ENCODE peak calls at places on chromosomes 16 and 17, in ten cellular contexts. One of them, this sample, is unnamed.

GRCh38 chr16:12203780-12204351 is 227.3 kb downstream of the SNX29 start:
- DNase-seq in CD8-positive, alpha-beta memory T cell: no peak
- DNase-seq in SK-N-SH: no peak
- DNase-seq in CD4-positive, alpha-beta T cell: no peak
- DNase-seq in fibroblast of lung: no peak
- DNase-seq in prostate gland: no peak
- DNase-seq in suprapubic skin: no peak
- DNase-seq in right lobe of liver: no peak
- DNase-seq in body of pancreas: no peak
- DNase-seq in PC-3: no peak
- DNase-seq in this sample: no peak

GRCh38 chr17:32498362-32498761 is 11.6 kb downstream of the CDK5R1 start:
- DNase-seq in right lobe of liver: no peak
- DNase-seq in CD8-positive, alpha-beta memory T cell: no peak
- DNase-seq in prostate gland: no peak
- DNase-seq in fibroblast of lung: no peak
- DNase-seq in PC-3: no peak
- DNase-seq in suprapubic skin: no peak
- DNase-seq in body of pancreas: no peak
- DNase-seq in SK-N-SH: no peak
- DNase-seq in CD4-positive, alpha-beta T cell: no peak
- DNase-seq in this sample: no peak

GRCh38 chr16:77711775-77712174 is 10.5 kb upstream of the NUDT7 start:
- DNase-seq in CD4-positive, alpha-beta T cell: no peak
- DNase-seq in fibroblast of lung: peak; percentile 46
- DNase-seq in body of pancreas: peak; percentile 13
- DNase-seq in PC-3: no peak
- DNase-seq in CD8-positive, alpha-beta memory T cell: no peak
- DNase-seq in prostate gland: no peak
- DNase-seq in suprapubic skin: no peak
- DNase-seq in SK-N-SH: no peak
- DNase-seq in right lobe of liver: peak; percentile 76
- DNase-seq in this sample: no peak

GRCh38 chr17:63276821-63277220 is 169.3 kb downstream of the CYB561 start:
- DNase-seq in suprapubic skin: no peak
- DNase-seq in body of pancreas: no peak
- DNase-seq in SK-N-SH: no peak
- DNase-seq in CD4-positive, alpha-beta T cell: no peak
- DNase-seq in PC-3: no peak
- DNase-seq in CD8-positive, alpha-beta memory T cell: no peak
- DNase-seq in prostate gland: no peak
- DNase-seq in fibroblast of lung: no peak
- DNase-seq in right lobe of liver: no peak
- DNase-seq in this sample: no peak

GRCh38 chr16:76956801-76957200 is 234.2 kb upstream of the MON1B start:
- DNase-seq in prostate gland: no peak
- DNase-seq in body of pancreas: no peak
- DNase-seq in SK-N-SH: no peak
- DNase-seq in CD8-positive, alpha-beta memory T cell: no peak
- DNase-seq in fibroblast of lung: peak; percentile 11
- DNase-seq in right lobe of liver: no peak
- DNase-seq in CD4-positive, alpha-beta T cell: no peak
- DNase-seq in PC-3: no peak
- DNase-seq in suprapubic skin: no peak
- DNase-seq in this sample: no peak

GRCh38 chr17:19020016-19020415 is 15.5 kb upstream of the FAM83G start:
- DNase-seq in prostate gland: no peak
- DNase-seq in CD8-positive, alpha-beta memory T cell: no peak
- DNase-seq in right lobe of liver: peak; percentile 7
- DNase-seq in suprapubic skin: no peak
- DNase-seq in PC-3: no peak
- DNase-seq in SK-N-SH: no peak
- DNase-seq in CD4-positive, alpha-beta T cell: no peak
- DNase-seq in body of pancreas: no peak
- DNase-seq in fibroblast of lung: no peak
- DNase-seq in this sample: peak; percentile 19

GRCh38 chr16:66137853-66138252 is 228.6 kb upstream of the CDH5 start:
- DNase-seq in CD4-positive, alpha-beta T cell: no peak
- DNase-seq in right lobe of liver: no peak
- DNase-seq in suprapubic skin: no peak
- DNase-seq in prostate gland: no peak
- DNase-seq in SK-N-SH: no peak
- DNase-seq in fibroblast of lung: no peak
- DNase-seq in body of pancreas: no peak
- DNase-seq in CD8-positive, alpha-beta memory T cell: no peak
- DNase-seq in PC-3: no peak
- DNase-seq in this sample: no peak

GRCh38 chr17:76734080-76734840 is 2.9 kb downstream of the SRSF2 start:
- DNase-seq in fibroblast of lung: peak; percentile 44
- DNase-seq in SK-N-SH: no peak
- DNase-seq in suprapubic skin: no peak
- DNase-seq in PC-3: no peak
- DNase-seq in body of pancreas: peak; percentile 19
- DNase-seq in right lobe of liver: no peak
- DNase-seq in prostate gland: no peak
- DNase-seq in CD4-positive, alpha-beta T cell: no peak
- DNase-seq in CD8-positive, alpha-beta memory T cell: no peak
- DNase-seq in this sample: no peak

GRCh38 chr17:42806249-42806648 is 7.6 kb downstream of the CNTD1 start:
- DNase-seq in CD4-positive, alpha-beta T cell: no peak
- DNase-seq in fibroblast of lung: no peak
- DNase-seq in body of pancreas: no peak
- DNase-seq in prostate gland: no peak
- DNase-seq in CD8-positive, alpha-beta memory T cell: no peak
- DNase-seq in SK-N-SH: no peak
- DNase-seq in PC-3: no peak
- DNase-seq in suprapubic skin: no peak
- DNase-seq in right lobe of liver: no peak
- DNase-seq in this sample: no peak

GRCh38 chr16:83817022-83817421 is 9.2 kb downstream of the HSBP1 start:
- DNase-seq in suprapubic skin: no peak
- DNase-seq in CD4-positive, alpha-beta T cell: no peak
- DNase-seq in right lobe of liver: no peak
- DNase-seq in SK-N-SH: no peak
- DNase-seq in fibroblast of lung: no peak
- DNase-seq in CD8-positive, alpha-beta memory T cell: no peak
- DNase-seq in PC-3: no peak
- DNase-seq in prostate gland: no peak
- DNase-seq in body of pancreas: no peak
- DNase-seq in this sample: no peak

DNA sequence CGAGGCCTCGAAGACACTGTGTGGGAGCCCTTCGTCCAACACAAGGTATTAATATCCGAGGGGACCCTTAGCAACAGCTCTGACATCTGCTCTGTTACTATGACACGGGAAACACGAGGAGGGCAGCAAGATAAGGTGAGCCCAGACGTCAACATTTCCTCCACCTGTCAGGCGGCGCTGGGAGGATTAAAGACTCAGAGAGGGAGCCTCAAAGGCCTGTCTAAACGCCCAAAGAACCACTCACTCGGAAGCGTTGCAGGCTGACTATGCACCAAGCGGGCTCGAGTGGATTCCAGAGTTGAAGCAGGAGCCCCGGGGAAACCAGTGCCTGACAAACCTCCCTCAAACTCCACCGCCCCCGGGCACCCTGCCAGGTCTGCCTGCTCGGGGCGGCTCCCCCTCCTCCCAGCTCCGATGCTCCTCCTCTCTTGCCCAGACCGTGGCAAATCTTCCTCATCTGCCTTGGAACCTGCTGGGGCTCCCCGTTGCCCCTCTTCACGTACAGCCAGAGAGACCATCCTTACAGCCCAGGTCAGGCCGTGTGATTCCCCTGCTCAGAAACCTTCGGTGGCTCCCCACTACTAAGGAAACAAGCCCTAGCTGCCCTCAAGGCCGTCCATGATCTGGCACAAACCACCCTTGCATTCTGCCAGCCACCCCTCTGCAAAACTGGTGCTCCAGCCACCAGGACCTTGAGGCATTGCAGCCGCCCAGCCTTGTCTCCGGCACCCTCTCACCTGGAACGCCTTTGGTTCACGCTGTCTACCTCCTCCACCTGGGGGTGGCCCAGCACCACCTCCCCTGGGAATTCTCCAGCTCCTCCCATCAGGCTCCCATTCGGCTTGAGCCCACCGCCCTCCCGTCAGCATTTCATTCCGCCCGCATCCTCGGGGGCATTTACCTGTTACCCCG is 16.2 kb downstream of the RPH3AL start:
- DNase-seq in right lobe of liver: peak; percentile 73
- DNase-seq in CD4-positive, alpha-beta T cell: peak; percentile 12
- DNase-seq in CD8-positive, alpha-beta memory T cell: peak; percentile 5
- DNase-seq in suprapubic skin: peak; percentile 84
- DNase-seq in body of pancreas: peak; percentile 84
- DNase-seq in SK-N-SH: peak; percentile 62
- DNase-seq in PC-3: no peak
- DNase-seq in fibroblast of lung: no peak
- DNase-seq in prostate gland: no peak
- DNase-seq in this sample: peak; percentile 52
- H3K27ac ChIP-seq in right lobe of liver: peak overlapping the region; percentile 24
- H3K27ac ChIP-seq in CD4-positive, alpha-beta T cell: peak overlapping the region; percentile 35
- H3K27ac ChIP-seq in CD8-positive, alpha-beta memory T cell: no peak overlapping the region
- H3K27ac ChIP-seq in suprapubic skin: no peak overlapping the region
- H3K27ac ChIP-seq in body of pancreas: peak overlapping the region; percentile 96
- H3K27ac ChIP-seq in SK-N-SH: no peak overlapping the region
- H3K27ac ChIP-seq in PC-3: no peak overlapping the region
- H3K27ac ChIP-seq in fibroblast of lung: no peak overlapping the region
- H3K27ac ChIP-seq in prostate gland: no peak overlapping the region
- H3K27ac ChIP-seq in this sample: no peak overlapping the region

GRCh38 chr17:73292031-73292531 is 19.7 kb downstream of the CDC42EP4 start:
- DNase-seq in SK-N-SH: peak; percentile 11
- DNase-seq in right lobe of liver: peak; percentile 95
- DNase-seq in CD4-positive, alpha-beta T cell: no peak
- DNase-seq in PC-3: peak; percentile 95
- DNase-seq in fibroblast of lung: peak; percentile 57
- DNase-seq in suprapubic skin: no peak
- DNase-seq in prostate gland: no peak
- DNase-seq in CD8-positive, alpha-beta memory T cell: no peak
- DNase-seq in body of pancreas: peak; percentile 66
- DNase-seq in this sample: peak; percentile 62

GRCh38 chr17:73293480-73293911 is 18.3 kb downstream of the CDC42EP4 start:
- DNase-seq in CD8-positive, alpha-beta memory T cell: no peak
- DNase-seq in right lobe of liver: peak; percentile 90
- DNase-seq in prostate gland: peak; percentile 78
- DNase-seq in PC-3: peak; percentile 97
- DNase-seq in SK-N-SH: peak; percentile 22
- DNase-seq in body of pancreas: peak; percentile 92
- DNase-seq in CD4-positive, alpha-beta T cell: no peak
- DNase-seq in fibroblast of lung: peak; percentile 93
- DNase-seq in suprapubic skin: no peak
- DNase-seq in this sample: peak; percentile 59

GRCh38 chr17:73291260-73291801 is 20.5 kb downstream of the CDC42EP4 start:
- DNase-seq in PC-3: peak; percentile 98
- DNase-seq in suprapubic skin: peak; percentile 86
- DNase-seq in prostate gland: no peak
- DNase-seq in CD8-positive, alpha-beta memory T cell: no peak
- DNase-seq in body of pancreas: peak; percentile 66
- DNase-seq in fibroblast of lung: peak; percentile 95
- DNase-seq in right lobe of liver: no peak
- DNase-seq in CD4-positive, alpha-beta T cell: no peak
- DNase-seq in SK-N-SH: no peak
- DNase-seq in this sample: peak; percentile 85

GRCh38 chr17:73290399-73291259 is 21.2 kb downstream of the CDC42EP4 start:
- DNase-seq in CD8-positive, alpha-beta memory T cell: no peak
- DNase-seq in suprapubic skin: no peak
- DNase-seq in body of pancreas: peak; percentile 55
- DNase-seq in SK-N-SH: no peak
- DNase-seq in prostate gland: no peak
- DNase-seq in PC-3: no peak
- DNase-seq in fibroblast of lung: no peak
- DNase-seq in right lobe of liver: peak; percentile 31
- DNase-seq in CD4-positive, alpha-beta T cell: no peak
- DNase-seq in this sample: peak; percentile 47

DNA sequence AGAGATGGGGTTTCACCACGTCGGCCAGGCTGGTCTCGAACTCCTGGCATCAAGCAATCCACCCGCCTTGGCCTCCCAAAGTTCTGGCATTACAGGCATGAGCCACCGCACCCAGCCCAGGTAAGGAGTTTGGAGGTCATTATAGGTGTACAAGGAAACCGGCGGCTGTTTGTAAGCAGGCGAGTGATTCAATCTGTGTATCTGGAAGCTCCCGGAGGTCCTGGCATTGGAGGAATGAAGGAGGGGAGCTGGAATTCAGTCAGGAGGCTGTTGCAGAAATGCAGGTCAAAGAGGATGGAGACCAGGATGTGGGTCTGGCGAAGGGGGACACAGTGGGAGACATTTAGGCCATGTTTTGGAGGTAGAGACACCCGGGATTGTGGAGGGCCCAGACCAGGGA is 18.8 kb downstream of the CDC42EP4 start:
- DNase-seq in body of pancreas: peak; percentile 54
- DNase-seq in right lobe of liver: peak; percentile 44
- DNase-seq in SK-N-SH: no peak
- DNase-seq in fibroblast of lung: no peak
- DNase-seq in prostate gland: no peak
- DNase-seq in CD8-positive, alpha-beta memory T cell: no peak
- DNase-seq in PC-3: peak; percentile 76
- DNase-seq in suprapubic skin: no peak
- DNase-seq in CD4-positive, alpha-beta T cell: no peak
- DNase-seq in this sample: peak; percentile 61
- H3K27ac ChIP-seq in body of pancreas: peak overlapping the region; percentile 91
- H3K27ac ChIP-seq in right lobe of liver: peak overlapping the region; percentile 97
- H3K27ac ChIP-seq in SK-N-SH: no peak overlapping the region
- H3K27ac ChIP-seq in fibroblast of lung: peak overlapping the region; percentile 40
- H3K27ac ChIP-seq in prostate gland: peak overlapping the region; percentile 86
- H3K27ac ChIP-seq in CD8-positive, alpha-beta memory T cell: no peak overlapping the region
- H3K27ac ChIP-seq in PC-3: peak overlapping the region; percentile 95
- H3K27ac ChIP-seq in suprapubic skin: peak overlapping the region; percentile 89
- H3K27ac ChIP-seq in CD4-positive, alpha-beta T cell: no peak overlapping the region
- H3K27ac ChIP-seq in this sample: peak overlapping the region; percentile 89

GRCh38 chr16:85488414-85488813 is 124.7 kb upstream of the GSE1 start:
- DNase-seq in PC-3: no peak
- DNase-seq in prostate gland: no peak
- DNase-seq in right lobe of liver: no peak
- DNase-seq in CD4-positive, alpha-beta T cell: no peak
- DNase-seq in suprapubic skin: no peak
- DNase-seq in body of pancreas: no peak
- DNase-seq in SK-N-SH: no peak
- DNase-seq in fibroblast of lung: no peak
- DNase-seq in CD8-positive, alpha-beta memory T cell: no peak
- DNase-seq in this sample: no peak
- H3K27ac ChIP-seq in PC-3: no peak overlapping the region
- H3K27ac ChIP-seq in prostate gland: no peak overlapping the region
- H3K27ac ChIP-seq in right lobe of liver: no peak overlapping the region
- H3K27ac ChIP-seq in CD4-positive, alpha-beta T cell: no peak overlapping the region
- H3K27ac ChIP-seq in suprapubic skin: no peak overlapping the region
- H3K27ac ChIP-seq in body of pancreas: no peak overlapping the region
- H3K27ac ChIP-seq in SK-N-SH: no peak overlapping the region
- H3K27ac ChIP-seq in fibroblast of lung: no peak overlapping the region
- H3K27ac ChIP-seq in CD8-positive, alpha-beta memory T cell: no peak overlapping the region
- H3K27ac ChIP-seq in this sample: no peak overlapping the region

DNA sequence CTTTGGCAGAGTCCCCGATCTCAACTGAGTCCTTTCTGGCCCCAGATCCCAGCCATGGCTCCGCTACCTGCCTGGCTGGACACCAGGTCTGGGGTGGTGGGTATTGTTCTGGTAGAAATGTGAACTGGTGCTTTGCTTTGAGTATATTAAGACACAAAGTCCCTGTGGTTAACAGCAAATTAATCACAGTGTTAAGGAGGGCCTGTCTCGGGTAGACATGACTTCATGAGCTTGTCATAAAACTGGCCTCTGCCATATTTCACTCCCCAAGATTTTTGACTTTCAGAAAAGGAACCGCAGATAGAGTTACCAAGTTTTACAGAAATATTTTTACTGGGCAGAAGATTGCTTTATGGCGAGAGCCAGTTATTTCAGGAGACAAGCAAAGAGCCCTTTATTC is 19.5 kb downstream of the NKD1 start:
- DNase-seq in PC-3: no peak
- DNase-seq in right lobe of liver: no peak
- DNase-seq in body of pancreas: no peak
- DNase-seq in prostate gland: no peak
- DNase-seq in suprapubic skin: no peak
- DNase-seq in CD4-positive, alpha-beta T cell: no peak
- DNase-seq in SK-N-SH: no peak
- DNase-seq in fibroblast of lung: no peak
- DNase-seq in CD8-positive, alpha-beta memory T cell: no peak
- DNase-seq in this sample: no peak
- H3K27ac ChIP-seq in PC-3: no peak overlapping the region
- H3K27ac ChIP-seq in right lobe of liver: no peak overlapping the region
- H3K27ac ChIP-seq in body of pancreas: no peak overlapping the region
- H3K27ac ChIP-seq in prostate gland: no peak overlapping the region
- H3K27ac ChIP-seq in suprapubic skin: no peak overlapping the region
- H3K27ac ChIP-seq in CD4-positive, alpha-beta T cell: no peak overlapping the region
- H3K27ac ChIP-seq in SK-N-SH: no peak overlapping the region
- H3K27ac ChIP-seq in fibroblast of lung: no peak overlapping the region
- H3K27ac ChIP-seq in CD8-positive, alpha-beta memory T cell: no peak overlapping the region
- H3K27ac ChIP-seq in this sample: no peak overlapping the region